ENCODE peak calls at places on chromosome 5, in five cellular contexts. One of them, this sample, is unnamed.

GRCh38 chr5:89929173-89929572 is 480.4 kb downstream of the CETN3 start:
- DNase-seq in cardiac fibroblast: peak
- DNase-seq in sigmoid colon: no peak
- DNase-seq in fibroblast of lung: no peak
- DNase-seq in CD8-positive, alpha-beta T cell: no peak
- DNase-seq in this sample: no peak

GRCh38 chr5:72209515-72210115 is 102.3 kb downstream of the MAP1B start:
- DNase-seq in cardiac fibroblast: peak
- DNase-seq in sigmoid colon: peak
- DNase-seq in fibroblast of lung: peak
- DNase-seq in CD8-positive, alpha-beta T cell: no peak
- DNase-seq in this sample: no peak

GRCh38 chr5:81183811-81184748 is 49.0 kb upstream of the CKMT2 start:
- DNase-seq in cardiac fibroblast: no peak
- DNase-seq in sigmoid colon: no peak
- DNase-seq in fibroblast of lung: no peak
- DNase-seq in CD8-positive, alpha-beta T cell: no peak
- DNase-seq in this sample: no peak

GRCh38 chr5:40679071-40679997 is at the start of gene PTGER4:
- DNase-seq in cardiac fibroblast: peak
- DNase-seq in sigmoid colon: peak
- DNase-seq in fibroblast of lung: peak
- DNase-seq in CD8-positive, alpha-beta T cell: peak
- DNase-seq in this sample: peak

GRCh38 chr5:151238303-151238741 is 14.4 kb upstream of the CCDC69 start:
- DNase-seq in cardiac fibroblast: no peak
- DNase-seq in sigmoid colon: peak
- DNase-seq in fibroblast of lung: no peak
- DNase-seq in CD8-positive, alpha-beta T cell: no peak
- DNase-seq in this sample: no peak

GRCh38 chr5:40405985-40406384 is 273.7 kb upstream of the PTGER4 start:
- DNase-seq in cardiac fibroblast: no peak
- DNase-seq in sigmoid colon: no peak
- DNase-seq in fibroblast of lung: no peak
- DNase-seq in CD8-positive, alpha-beta T cell: no peak
- DNase-seq in this sample: no peak

GRCh38 chr5:156094001-156094400 is 233.0 kb upstream of the SGCD start:
- DNase-seq in cardiac fibroblast: no peak
- DNase-seq in sigmoid colon: no peak
- DNase-seq in fibroblast of lung: no peak
- DNase-seq in CD8-positive, alpha-beta T cell: no peak
- DNase-seq in this sample: no peak

GRCh38 chr5:76790632-76791290 is 28.1 kb upstream of the F2RL1 start:
- DNase-seq in cardiac fibroblast: peak
- DNase-seq in sigmoid colon: no peak
- DNase-seq in fibroblast of lung: peak
- DNase-seq in CD8-positive, alpha-beta T cell: no peak
- DNase-seq in this sample: no peak

GRCh38 chr5:78907255-78907886 is 77.7 kb downstream of the ARSB start:
- DNase-seq in cardiac fibroblast: peak
- DNase-seq in sigmoid colon: peak
- DNase-seq in fibroblast of lung: peak
- DNase-seq in CD8-positive, alpha-beta T cell: no peak
- DNase-seq in this sample: no peak

GRCh38 chr5:12175914-12176585 is 271.8 kb upstream of the CTNND2 start:
- DNase-seq in cardiac fibroblast: no peak
- DNase-seq in sigmoid colon: no peak
- DNase-seq in fibroblast of lung: no peak
- DNase-seq in CD8-positive, alpha-beta T cell: no peak
- DNase-seq in this sample: no peak

GRCh38 chr5:16546712-16547111 is 70.1 kb downstream of the RETREG1 start:
- DNase-seq in cardiac fibroblast: no peak
- DNase-seq in sigmoid colon: no peak
- DNase-seq in fibroblast of lung: no peak
- DNase-seq in CD8-positive, alpha-beta T cell: no peak
- DNase-seq in this sample: no peak

GRCh38 chr5:115838885-115839518 is 2.4 kb downstream of the ATG12 start:
- DNase-seq in cardiac fibroblast: peak
- DNase-seq in sigmoid colon: no peak
- DNase-seq in fibroblast of lung: peak
- DNase-seq in CD8-positive, alpha-beta T cell: no peak
- DNase-seq in this sample: no peak

GRCh38 chr5:81425569-81425968 is 31.6 kb upstream of the ACOT12 start:
- DNase-seq in cardiac fibroblast: peak
- DNase-seq in sigmoid colon: no peak
- DNase-seq in fibroblast of lung: peak
- DNase-seq in CD8-positive, alpha-beta T cell: no peak
- DNase-seq in this sample: no peak

GRCh38 chr5:102750435-102750834 is 4.7 kb upstream of the PAM start:
- DNase-seq in cardiac fibroblast: no peak
- DNase-seq in sigmoid colon: no peak
- DNase-seq in fibroblast of lung: no peak
- DNase-seq in CD8-positive, alpha-beta T cell: no peak
- DNase-seq in this sample: no peak

GRCh38 chr5:102753889-102754498 is 1.1 kb upstream of the PAM start:
- DNase-seq in cardiac fibroblast: no peak
- DNase-seq in sigmoid colon: no peak
- DNase-seq in fibroblast of lung: no peak
- DNase-seq in CD8-positive, alpha-beta T cell: no peak
- DNase-seq in this sample: no peak

GRCh38 chr5:102754499-102755424 is at the start of gene PAM:
- DNase-seq in cardiac fibroblast: peak
- DNase-seq in sigmoid colon: peak
- DNase-seq in fibroblast of lung: peak
- DNase-seq in CD8-positive, alpha-beta T cell: peak
- DNase-seq in this sample: peak

GRCh38 chr5:102747386-102748166 is 7.5 kb upstream of the PAM start:
- DNase-seq in cardiac fibroblast: no peak
- DNase-seq in sigmoid colon: no peak
- DNase-seq in fibroblast of lung: no peak
- DNase-seq in CD8-positive, alpha-beta T cell: no peak
- DNase-seq in this sample: no peak

GRCh38 chr5:102749416-102750021 is 5.6 kb upstream of the PAM start:
- DNase-seq in cardiac fibroblast: no peak
- DNase-seq in sigmoid colon: no peak
- DNase-seq in fibroblast of lung: no peak
- DNase-seq in CD8-positive, alpha-beta T cell: no peak
- DNase-seq in this sample: no peak
- H3K4me3 ChIP-seq in cardiac fibroblast: no peak
- H3K4me3 ChIP-seq in sigmoid colon: no peak
- H3K4me3 ChIP-seq in fibroblast of lung: no peak
- H3K4me3 ChIP-seq in CD8-positive, alpha-beta T cell: no peak
- H3K4me3 ChIP-seq in this sample: no peak

GRCh38 chr5:61044545-61044944 is 99.5 kb downstream of the NDUFAF2 start:
- DNase-seq in cardiac fibroblast: no peak
- DNase-seq in sigmoid colon: no peak
- DNase-seq in fibroblast of lung: no peak
- DNase-seq in CD8-positive, alpha-beta T cell: no peak
- DNase-seq in this sample: no peak

GRCh38 chr5:61051267-61051666 is 106.3 kb downstream of the NDUFAF2 start:
- DNase-seq in cardiac fibroblast: peak
- DNase-seq in sigmoid colon: no peak
- DNase-seq in fibroblast of lung: peak
- DNase-seq in CD8-positive, alpha-beta T cell: no peak
- DNase-seq in this sample: no peak

GRCh38 chr5:61052870-61053269 is 107.9 kb downstream of the NDUFAF2 start:
- DNase-seq in cardiac fibroblast: peak
- DNase-seq in sigmoid colon: no peak
- DNase-seq in fibroblast of lung: peak
- DNase-seq in CD8-positive, alpha-beta T cell: no peak
- DNase-seq in this sample: no peak

GRCh38 chr5:61047346-61047745 is 102.3 kb downstream of the NDUFAF2 start:
- DNase-seq in cardiac fibroblast: no peak
- DNase-seq in sigmoid colon: no peak
- DNase-seq in fibroblast of lung: no peak
- DNase-seq in CD8-positive, alpha-beta T cell: no peak
- DNase-seq in this sample: no peak

DNA sequence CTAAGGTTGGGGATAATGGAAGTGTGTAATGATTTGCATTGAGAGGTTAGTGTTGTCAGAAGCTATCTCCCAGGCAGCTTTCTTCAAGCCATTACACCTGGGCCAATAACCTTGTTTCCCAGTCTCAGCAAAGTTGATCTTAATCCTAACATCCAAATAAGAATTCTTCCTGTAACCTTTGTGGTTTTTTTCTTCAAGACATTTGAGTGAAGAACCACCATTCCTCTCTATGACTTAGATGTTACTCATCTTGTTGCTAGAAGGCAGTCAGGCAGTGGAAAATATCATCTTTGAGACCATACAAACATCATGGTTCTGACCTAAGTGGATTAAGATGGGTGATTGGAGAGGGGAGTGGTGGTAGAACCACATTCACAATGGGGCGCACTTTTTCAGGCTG is 103.5 kb downstream of the NDUFAF2 start:
- DNase-seq in cardiac fibroblast: peak
- DNase-seq in sigmoid colon: no peak
- DNase-seq in fibroblast of lung: peak
- DNase-seq in CD8-positive, alpha-beta T cell: no peak
- DNase-seq in this sample: no peak
- H3K4me3 ChIP-seq in cardiac fibroblast: no peak
- H3K4me3 ChIP-seq in sigmoid colon: no peak
- H3K4me3 ChIP-seq in fibroblast of lung: no peak
- H3K4me3 ChIP-seq in CD8-positive, alpha-beta T cell: no peak
- H3K4me3 ChIP-seq in this sample: no peak

GRCh38 chr5:108619815-108620214 is 127.9 kb upstream of the FER start:
- DNase-seq in cardiac fibroblast: no peak
- DNase-seq in sigmoid colon: no peak
- DNase-seq in fibroblast of lung: no peak
- DNase-seq in CD8-positive, alpha-beta T cell: no peak
- DNase-seq in this sample: no peak

GRCh38 chr5:108629779-108630178 is 117.9 kb upstream of the FER start:
- DNase-seq in cardiac fibroblast: no peak
- DNase-seq in sigmoid colon: no peak
- DNase-seq in fibroblast of lung: no peak
- DNase-seq in CD8-positive, alpha-beta T cell: no peak
- DNase-seq in this sample: no peak

GRCh38 chr5:108623826-108624225 is 123.9 kb upstream of the FER start:
- DNase-seq in cardiac fibroblast: no peak
- DNase-seq in sigmoid colon: no peak
- DNase-seq in fibroblast of lung: no peak
- DNase-seq in CD8-positive, alpha-beta T cell: no peak
- DNase-seq in this sample: no peak

GRCh38 chr5:108620516-108620915 is 127.2 kb upstream of the FER start:
- DNase-seq in cardiac fibroblast: no peak
- DNase-seq in sigmoid colon: no peak
- DNase-seq in fibroblast of lung: no peak
- DNase-seq in CD8-positive, alpha-beta T cell: no peak
- DNase-seq in this sample: no peak

GRCh38 chr5:108625654-108626053 is 122.0 kb upstream of the FER start:
- DNase-seq in cardiac fibroblast: no peak
- DNase-seq in sigmoid colon: no peak
- DNase-seq in fibroblast of lung: no peak
- DNase-seq in CD8-positive, alpha-beta T cell: no peak
- DNase-seq in this sample: no peak
- H3K4me3 ChIP-seq in cardiac fibroblast: no peak
- H3K4me3 ChIP-seq in sigmoid colon: no peak
- H3K4me3 ChIP-seq in fibroblast of lung: no peak
- H3K4me3 ChIP-seq in CD8-positive, alpha-beta T cell: no peak
- H3K4me3 ChIP-seq in this sample: no peak

GRCh38 chr5:32170303-32171170 is 3.6 kb downstream of the GOLPH3 start:
- DNase-seq in cardiac fibroblast: peak
- DNase-seq in sigmoid colon: no peak
- DNase-seq in fibroblast of lung: peak
- DNase-seq in CD8-positive, alpha-beta T cell: no peak
- DNase-seq in this sample: no peak
- H3K4me3 ChIP-seq in cardiac fibroblast: no peak
- H3K4me3 ChIP-seq in sigmoid colon: no peak
- H3K4me3 ChIP-seq in fibroblast of lung: peak
- H3K4me3 ChIP-seq in CD8-positive, alpha-beta T cell: no peak
- H3K4me3 ChIP-seq in this sample: no peak

DNA sequence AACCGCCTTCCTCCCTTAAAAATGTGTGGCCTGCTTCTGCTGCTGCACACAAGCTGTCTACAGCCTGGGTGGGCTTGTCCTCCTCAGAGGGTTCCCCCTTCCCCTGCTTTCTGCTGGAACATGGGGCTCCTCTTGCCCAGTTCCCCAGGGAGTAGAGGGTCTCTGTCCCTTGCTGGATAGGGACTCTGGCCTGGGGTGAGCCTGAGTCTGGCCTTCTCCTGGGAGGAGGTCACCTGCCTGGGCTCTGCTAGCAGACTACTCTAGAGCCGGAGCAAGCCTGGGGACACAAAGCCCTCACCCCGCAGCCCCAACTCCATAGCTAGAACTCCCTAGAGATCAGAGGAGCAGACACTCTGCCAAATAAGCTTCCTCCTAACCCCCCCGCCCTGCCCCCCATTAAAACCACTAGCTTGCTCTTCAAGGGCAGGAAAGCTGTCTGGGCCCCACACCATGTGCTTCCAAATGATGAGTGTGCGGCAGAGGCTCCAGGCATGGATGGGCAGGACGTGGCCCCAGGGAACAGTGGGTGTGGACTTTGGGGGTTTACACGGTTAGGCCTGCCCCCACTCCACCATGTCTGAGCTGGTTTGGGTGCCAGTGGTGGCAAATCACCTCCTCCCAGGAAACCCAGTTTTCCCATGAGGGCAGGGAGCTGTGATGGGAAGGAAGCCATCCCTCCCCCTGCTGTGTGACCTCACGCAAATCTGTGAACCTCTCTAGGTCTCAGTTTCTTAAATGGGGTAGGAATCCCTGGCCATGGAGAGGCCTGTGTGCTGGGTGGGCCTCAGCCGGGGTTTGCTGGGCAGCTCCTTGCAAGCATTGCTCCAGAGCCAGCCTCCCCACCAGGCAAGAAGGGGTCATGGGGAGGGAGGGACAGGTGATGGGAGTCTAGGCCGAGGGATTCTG is 10.1 kb downstream of the TCF7 start:
- DNase-seq in cardiac fibroblast: no peak
- DNase-seq in sigmoid colon: no peak
- DNase-seq in fibroblast of lung: peak
- DNase-seq in CD8-positive, alpha-beta T cell: no peak
- DNase-seq in this sample: no peak
- H3K4me3 ChIP-seq in cardiac fibroblast: no peak
- H3K4me3 ChIP-seq in sigmoid colon: no peak
- H3K4me3 ChIP-seq in fibroblast of lung: no peak
- H3K4me3 ChIP-seq in CD8-positive, alpha-beta T cell: peak
- H3K4me3 ChIP-seq in this sample: no peak

GRCh38 chr5:66987949-66988838 is 208.4 kb downstream of the CD180 start:
- DNase-seq in cardiac fibroblast: peak
- DNase-seq in sigmoid colon: no peak
- DNase-seq in fibroblast of lung: no peak
- DNase-seq in CD8-positive, alpha-beta T cell: no peak
- DNase-seq in this sample: no peak
- H3K4me3 ChIP-seq in cardiac fibroblast: no peak
- H3K4me3 ChIP-seq in sigmoid colon: no peak
- H3K4me3 ChIP-seq in fibroblast of lung: no peak
- H3K4me3 ChIP-seq in CD8-positive, alpha-beta T cell: no peak
- H3K4me3 ChIP-seq in this sample: no peak

GRCh38 chr5:173614591-173614990 is 1.9 kb downstream of the BOD1 start:
- DNase-seq in cardiac fibroblast: no peak
- DNase-seq in sigmoid colon: no peak
- DNase-seq in fibroblast of lung: no peak
- DNase-seq in CD8-positive, alpha-beta T cell: no peak
- DNase-seq in this sample: no peak
- H3K4me3 ChIP-seq in cardiac fibroblast: no peak
- H3K4me3 ChIP-seq in sigmoid colon: no peak
- H3K4me3 ChIP-seq in fibroblast of lung: peak
- H3K4me3 ChIP-seq in CD8-positive, alpha-beta T cell: no peak
- H3K4me3 ChIP-seq in this sample: peak

GRCh38 chr5:158032246-158032645 is 173.3 kb upstream of the CLINT1 start:
- DNase-seq in cardiac fibroblast: no peak
- DNase-seq in sigmoid colon: no peak
- DNase-seq in fibroblast of lung: no peak
- DNase-seq in CD8-positive, alpha-beta T cell: no peak
- DNase-seq in this sample: no peak
- H3K4me3 ChIP-seq in cardiac fibroblast: no peak
- H3K4me3 ChIP-seq in sigmoid colon: no peak
- H3K4me3 ChIP-seq in fibroblast of lung: no peak
- H3K4me3 ChIP-seq in CD8-positive, alpha-beta T cell: no peak
- H3K4me3 ChIP-seq in this sample: no peak

This sample was measured in coronary artery.